ENCODE peak calls at places on chromosome 22, in four cellular contexts. I is HAP-1, B is mucosa of descending colon, M is GM23248. Y is an unnamed sample.

GRCh38 chr22:19111140-19111539 is 11.1 kb downstream of the DGCR2 start:
- DNase-seq in B (no peak), I (no peak), M (no peak), Y (no peak)

GRCh38 chr22:39522567-39523300 is 2.4 kb downstream of the ATF4 start:
- DNase-seq in I (peak; percentile 67), B (peak; percentile 71), M (peak; percentile 92), Y (no peak)

GRCh38 chr22:42913874-42914510 is 56.9 kb upstream of the ARFGAP3 start:
- DNase-seq in B (peak; percentile 53), M (no peak), I (no peak), Y (no peak)

GRCh38 chr22:35873426-35873825 is 155.2 kb downstream of the RBFOX2 start:
- DNase-seq in B (no peak), M (no peak), I (no peak), Y (no peak)

GRCh38 chr22:43167001-43167589 is 15.7 kb downstream of the TSPO start:
- DNase-seq in I (no peak), B (no peak), M (no peak), Y (no peak)

GRCh38 chr22:23222033-23222840 is 41.9 kb downstream of the BCR start:
- DNase-seq in B (no peak), I (no peak), M (no peak), Y (no peak)

GRCh38 chr22:30877662-30878515 is 90.7 kb downstream of the MORC2 start:
- DNase-seq in I (no peak), M (peak; percentile 6), B (no peak), Y (no peak)

GRCh38 chr22:21712751-21713427 is 22.7 kb downstream of the YPEL1 start:
- DNase-seq in B (peak; percentile 75), M (peak; percentile 89), I (peak; percentile 77), Y (peak; percentile 24)

GRCh38 chr22:44938886-44939285 is 70.9 kb downstream of the PHF21B start:
- DNase-seq in B (no peak), M (no peak), I (no peak), Y (no peak)

GRCh38 chr22:39868741-39869140 is 24.8 kb downstream of the ENTHD1 start:
- DNase-seq in B (no peak), M (no peak), I (no peak), Y (no peak)

GRCh38 chr22:21760640-21761039 is 25.0 kb upstream of the YPEL1 start:
- DNase-seq in M (peak; percentile 46), B (no peak), I (no peak), Y (no peak)

GRCh38 chr22:37228106-37229011 is 15.7 kb downstream of the RAC2 start:
- DNase-seq in I (no peak), B (no peak), M (peak; percentile 53), Y (no peak)

GRCh38 chr22:41799486-41800347 is 762 bp upstream of the CCDC134 start:
- DNase-seq in B (peak; percentile 35), I (no peak), M (peak; percentile 57), Y (no peak)

GRCh38 chr22:19801340-19802000 is 40.9 kb downstream of the TBX1 start:
- DNase-seq in I (no peak), B (no peak), M (peak; percentile 28), Y (no peak)

GRCh38 chr22:35039625-35040024 is 26.3 kb upstream of the ISX start:
- DNase-seq in B (no peak), M (peak; percentile 2), I (no peak), Y (no peak)

GRCh38 chr22:41565403-41566054 is 4.7 kb downstream of the CSDC2 start:
- DNase-seq in M (peak; percentile 87), I (no peak), B (no peak), Y (no peak)

GRCh38 chr22:42919199-42919598 is 62.1 kb upstream of the ARFGAP3 start:
- DNase-seq in M (peak; percentile 72), I (no peak), B (no peak), Y (no peak)

GRCh38 chr22:19645905-19646304 is 68.4 kb upstream of the SEPTIN5 start:
- DNase-seq in B (no peak), I (no peak), M (no peak), Y (no peak)

GRCh38 chr22:37051629-37052385 is at the start of gene KCTD17:
- DNase-seq in M (peak; percentile 94), I (peak; percentile 81), B (peak; percentile 75), Y (peak; percentile 72)

GRCh38 chr22:37896181-37896592 is 9.9 kb upstream of the MICALL1 start:
- DNase-seq in M (no peak), I (no peak), B (peak; percentile 51), Y (no peak)

GRCh38 chr22:37077802-37078448 is 26.4 kb downstream of the KCTD17 start:
- DNase-seq in I (peak; percentile 84), B (peak; percentile 81), M (peak; percentile 54), Y (peak; percentile 86)

GRCh38 chr22:50274311-50274710 is 4.1 kb upstream of the MAPK11 start:
- DNase-seq in M (peak; percentile 71), B (peak; percentile 72), I (peak; percentile 64), Y (no peak)

GRCh38 chr22:17337639-17338038 is 31.6 kb upstream of the CECR2 start:
- DNase-seq in M (no peak), B (no peak), I (no peak), Y (no peak)

GRCh38 chr22:17346578-17346977 is 22.7 kb upstream of the CECR2 start:
- DNase-seq in M (no peak), B (no peak), I (no peak), Y (no peak)

GRCh38 chr22:17339095-17339693 is 30.1 kb upstream of the CECR2 start:
- DNase-seq in I (no peak), M (no peak), B (no peak), Y (no peak)

GRCh38 chr22:17343766-17344165 is 25.5 kb upstream of the CECR2 start:
- DNase-seq in M (no peak), I (no peak), B (no peak), Y (no peak)

DNA sequence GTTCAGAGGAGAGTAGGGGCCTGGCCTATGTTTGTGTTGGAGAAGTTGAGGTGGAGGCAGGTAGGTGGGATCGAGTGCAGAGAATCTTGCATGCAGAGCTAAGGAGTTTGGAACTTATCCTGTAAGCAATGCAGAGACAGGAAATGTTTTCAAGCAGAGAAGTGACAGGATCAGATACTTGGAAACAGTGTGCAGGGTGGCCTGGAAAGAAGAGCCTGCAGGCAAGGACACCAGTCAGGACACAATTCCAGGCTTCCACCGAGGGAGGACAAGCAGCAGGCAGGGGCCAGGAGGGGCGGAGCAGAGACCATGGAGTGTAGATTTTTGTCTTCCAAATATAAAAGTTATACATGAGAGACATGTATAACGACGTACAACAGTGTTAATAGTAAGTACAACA is 26.9 kb upstream of the CECR2 start:
- DNase-seq in M (no peak), I (no peak), B (no peak), Y (no peak)
- H3K9me3 ChIP-seq in M (no peaks in the 10 kb centered on the region), I (no peaks in the 10 kb centered on the region), B (no peaks in the 10 kb centered on the region), Y (no peaks in the 10 kb centered on the region)

GRCh38 chr22:48647051-48647450 is 1180.6 kb downstream of the BRD1 start:
- DNase-seq in B (no peak), M (no peak), I (no peak), Y (no peak)
- H3K9me3 ChIP-seq in B (no peaks in the 10 kb centered on the region), M (no peaks in the 10 kb centered on the region), I (no peaks in the 10 kb centered on the region), Y (no peaks in the 10 kb centered on the region)

DNA sequence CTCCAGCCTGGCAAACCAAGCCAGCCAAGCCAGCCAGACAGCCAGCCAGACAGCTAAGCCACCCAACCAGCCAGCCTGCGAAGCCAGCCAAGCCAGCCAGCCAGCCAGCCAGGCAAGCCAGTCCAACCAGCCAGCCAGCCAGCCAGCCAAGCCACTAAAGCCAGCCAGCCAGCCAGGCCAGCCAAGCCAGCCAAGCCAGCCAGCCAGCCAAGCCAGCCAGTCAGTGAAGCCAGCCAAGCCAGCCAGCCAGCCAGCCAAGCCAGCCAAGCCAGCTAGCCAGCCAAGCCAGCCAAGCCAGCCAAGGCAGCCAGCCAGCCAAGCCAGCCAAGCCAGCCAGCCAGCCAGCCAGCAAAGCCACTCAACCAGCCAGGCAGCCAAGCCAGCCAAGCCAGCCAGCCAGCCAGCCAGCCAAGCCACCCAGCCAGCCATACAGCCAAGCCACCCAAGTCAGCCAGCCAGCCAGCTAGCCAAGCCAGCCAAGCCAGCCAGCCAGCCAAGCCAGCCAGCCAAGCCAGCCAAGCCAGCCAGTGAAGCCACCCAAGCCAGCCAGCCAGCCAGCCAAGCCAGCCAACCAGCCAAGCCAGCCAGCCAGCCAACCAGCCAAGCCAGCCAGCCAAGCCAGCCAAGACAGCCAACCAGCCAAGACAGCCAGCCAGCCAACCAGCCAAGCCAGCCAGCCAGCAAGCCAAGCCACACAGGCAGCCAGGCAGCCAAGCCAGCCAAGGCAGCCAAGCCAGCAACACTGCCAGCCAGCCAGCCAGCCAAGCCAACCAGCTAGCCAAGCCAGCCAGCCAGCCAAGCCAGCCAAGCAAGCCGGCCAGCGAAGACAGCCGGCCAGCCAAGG is 29.7 kb downstream of the CCT8L2 start:
- DNase-seq in M (no peak), B (no peak), I (no peak), Y (no peak)
- H3K9me3 ChIP-seq in M (no peaks in the 10 kb centered on the region), B (peaks cover 10% of the 10 kb centered on the region), I (no peaks in the 10 kb centered on the region), Y (no peaks in the 10 kb centered on the region)

GRCh38 chr22:47298017-47298820 is 535.8 kb downstream of the TBC1D22A start:
- DNase-seq in B (no peak), M (no peak), I (no peak), Y (no peak)
- H3K9me3 ChIP-seq in B (no peaks in the 10 kb centered on the region), M (no peaks in the 10 kb centered on the region), I (no peaks in the 10 kb centered on the region), Y (no peaks in the 10 kb centered on the region)

GRCh38 chr22:49177666-49178065 is 650.0 kb downstream of the BRD1 start:
- DNase-seq in B (no peak), I (no peak), M (no peak), Y (no peak)

GRCh38 chr22:49179175-49179574 is 648.5 kb downstream of the BRD1 start:
- DNase-seq in B (no peak), I (no peak), M (no peak), Y (no peak)

GRCh38 chr22:49179886-49180682 is 647.6 kb downstream of the BRD1 start:
- DNase-seq in B (no peak), M (no peak), I (no peak), Y (no peak)

GRCh38 chr22:49176956-49177355 is 650.7 kb downstream of the BRD1 start:
- DNase-seq in B (no peak), I (no peak), M (no peak), Y (no peak)

DNA sequence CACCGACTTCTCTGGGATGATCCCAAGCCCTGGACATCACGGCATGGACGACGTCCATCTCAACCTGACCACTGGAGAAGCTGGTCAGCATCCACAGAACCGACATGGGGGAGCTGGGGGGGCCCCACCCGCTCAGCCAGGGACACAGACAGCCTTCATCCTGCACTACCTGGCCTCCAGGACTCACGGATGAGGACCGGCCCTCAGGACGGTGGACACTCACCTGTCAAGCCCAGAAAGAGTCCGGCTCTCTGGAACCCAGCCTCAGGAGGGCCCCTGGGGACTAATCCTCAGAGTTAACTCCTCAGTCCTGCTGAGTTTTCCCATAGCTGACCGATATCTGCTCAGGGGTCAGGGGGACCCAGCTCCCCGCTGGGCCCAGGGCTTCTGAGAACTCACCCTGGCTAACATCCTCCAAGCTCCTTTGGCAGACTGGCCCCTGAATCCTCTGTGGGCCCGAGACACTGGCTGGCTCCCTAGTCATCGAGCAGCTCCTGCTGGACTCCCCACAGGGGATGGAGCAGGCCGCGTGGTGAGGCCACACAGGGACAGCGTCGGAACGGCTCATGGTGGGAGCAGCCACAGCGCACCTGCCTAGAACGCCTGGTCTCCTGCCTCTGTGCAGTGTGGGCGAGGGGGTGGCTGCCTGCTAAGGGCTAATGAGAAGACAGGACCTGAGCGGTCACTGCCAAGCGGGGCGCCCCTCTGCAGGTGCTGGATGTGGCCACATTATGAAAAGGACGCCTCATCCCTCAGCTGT is 649.2 kb downstream of the BRD1 start:
- DNase-seq in I (no peak), M (no peak), B (no peak), Y (no peak)
- H3K9me3 ChIP-seq in I (no peaks in the 10 kb centered on the region), M (no peaks in the 10 kb centered on the region), B (no peaks in the 10 kb centered on the region), Y (no peaks in the 10 kb centered on the region)

GRCh38 chr22:24386814-24387550 is 40.4 kb upstream of the ADORA2A start:
- DNase-seq in B (no peak), M (no peak), I (no peak), Y (no peak)
- H3K9me3 ChIP-seq in B (no peaks in the 10 kb centered on the region), M (no peaks in the 10 kb centered on the region), I (no peaks in the 10 kb centered on the region), Y (no peaks in the 10 kb centered on the region)